ENCODE peak calls at places on chromosomes 3 and 15, in six cellular contexts. V is NT2/D1, R is dorsolateral prefrontal cortex, O is IMR-90, N is lung, K is DND-41. S is an unnamed sample.

GRCh38 chr3:15299036-15299435 is 33.4 kb downstream of the SH3BP5 start:
- DNase-seq in O (no peak), N (no peak), R (no peak), K (no peak), V (no peak), S (no peak)

GRCh38 chr3:69305011-69305410 is 80.9 kb downstream of the FRMD4B start:
- DNase-seq in N (no peak), K (no peak), R (no peak), O (no peak), V (no peak), S (peak; percentile 56)

GRCh38 chr15:77014137-77015081 is 19.5 kb downstream of the PSTPIP1 start:
- DNase-seq in V (no peak), O (no peak), K (no peak), N (no peak), R (no peak), S (no peak)

GRCh38 chr3:69439683-69440270 is 53.9 kb upstream of the FRMD4B start:
- DNase-seq in O (peak; percentile 30), K (no peak), V (no peak), R (no peak), N (no peak), S (peak; percentile 32)

GRCh38 chr15:84992157-84992940 is 10.7 kb downstream of the PDE8A start:
- DNase-seq in R (no peak), K (no peak), V (no peak), O (peak; percentile 87), N (no peak), S (peak; percentile 77)

GRCh38 chr15:90710436-90710835 is 6.7 kb upstream of the BLM start:
- DNase-seq in N (peak; percentile 62), K (no peak), O (no peak), R (no peak), V (no peak), S (no peak)

GRCh38 chr3:30551266-30551665 is 55.1 kb upstream of the TGFBR2 start:
- DNase-seq in R (no peak), O (no peak), V (no peak), K (no peak), N (no peak), S (no peak)

GRCh38 chr3:83523470-83524073 is 1435.2 kb upstream of the CADM2 start:
- DNase-seq in R (no peak), N (no peak), K (peak; percentile 62), O (no peak), V (peak; percentile 82), S (peak; percentile 67)

GRCh38 chr3:82474711-82475110 is 713.3 kb upstream of the GBE1 start:
- DNase-seq in N (no peak), V (no peak), O (no peak), K (no peak), R (no peak), S (peak; percentile 12)

GRCh38 chr3:157089455-157090221 is 70.3 kb downstream of the CCNL1 start:
- DNase-seq in V (no peak), O (peak; percentile 71), R (no peak), K (no peak), N (peak; percentile 52), S (no peak)

GRCh38 chr15:66961901-66962300 is 103.5 kb upstream of the SMAD3 start:
- DNase-seq in K (no peak), O (no peak), V (no peak), R (no peak), N (no peak), S (no peak)

GRCh38 chr3:190566043-190566933 is 52.4 kb downstream of the IL1RAP start:
- DNase-seq in V (peak; percentile 42), O (peak; percentile 100), N (peak; percentile 94), R (peak; percentile 62), K (peak; percentile 76), S (peak; percentile 99)

S was measured in astrocyte of the spinal cord.